ENCODE peak calls at places on chromosomes 7 and 10, in seven cellular contexts. D, R, K, Q, J, S and L are unnamed samples.

GRCh38 chr7:40199076-40199802 is 64.4 kb downstream of the SUGCT start:
- DNase-seq in D (no peak), R (peak; percentile 51), K (no peak), Q (no peak), J (peak; percentile 67), S (no peak), L (no peak)

GRCh38 chr10:43166879-43167490 is 28.7 kb downstream of the CSGALNACT2 start:
- DNase-seq in D (no peak), R (no peak), K (no peak), Q (no peak), J (no peak), S (no peak), L (no peak)

GRCh38 chr7:98628916-98629525 is 11.9 kb downstream of the NPTX2 start:
- DNase-seq in D (no peak), R (no peak), K (no peak), Q (no peak), J (no peak), S (no peak), L (no peak)

GRCh38 chr10:118948784-118949183 is 80.7 kb upstream of the NANOS1 start:
- DNase-seq in D (no peak), R (no peak), K (no peak), Q (peak; percentile 25), J (no peak), S (no peak), L (no peak)

GRCh38 chr7:96273716-96274115 is 48.2 kb downstream of the SLC25A13 start:
- DNase-seq in D (no peak), R (peak; percentile 25), K (no peak), Q (no peak), J (no peak), S (no peak), L (no peak)

GRCh38 chr7:877312-878232 is 1.2 kb downstream of the GET4 start:
- DNase-seq in D (no peak), R (no peak), K (no peak), Q (no peak), J (no peak), S (no peak), L (no peak)

GRCh38 chr10:75404335-75405200 is 3.0 kb upstream of the ZNF503 start:
- DNase-seq in D (peak; percentile 25), R (no peak), K (no peak), Q (peak; percentile 62), J (no peak), S (peak; percentile 58), L (no peak)

GRCh38 chr7:44244282-44244681 is 43.5 kb downstream of the YKT6 start:
- DNase-seq in D (no peak), R (peak; percentile 16), K (no peak), Q (peak; percentile 66), J (no peak), S (no peak), L (no peak)

GRCh38 chr10:124725171-124725631 is 19.0 kb downstream of the FAM53B start:
- DNase-seq in D (no peak), R (no peak), K (no peak), Q (no peak), J (no peak), S (no peak), L (no peak)

GRCh38 chr7:157297071-157297638 is 39.6 kb upstream of the DNAJB6 start:
- DNase-seq in D (no peak), R (no peak), K (no peak), Q (no peak), J (no peak), S (no peak), L (no peak)

GRCh38 chr10:100766693-100767427 is 21.5 kb downstream of the PAX2 start:
- DNase-seq in D (no peak), R (no peak), K (no peak), Q (peak; percentile 59), J (no peak), S (no peak), L (no peak)

GRCh38 chr10:34486008-34486407 is 329.1 kb downstream of the PARD3 start:
- DNase-seq in D (no peak), R (no peak), K (no peak), Q (no peak), J (no peak), S (no peak), L (no peak)

GRCh38 chr7:133572853-133573252 is 320.0 kb downstream of the EXOC4 start:
- DNase-seq in D (no peak), R (no peak), K (no peak), Q (no peak), J (peak; percentile 16), S (no peak), L (no peak)

GRCh38 chr10:23376175-23376787 is 31.7 kb upstream of the C10orf67 start:
- DNase-seq in D (no peak), R (no peak), K (no peak), Q (no peak), J (no peak), S (no peak), L (no peak)

GRCh38 chr10:63628526-63629362 is 107.5 kb downstream of the REEP3 start:
- DNase-seq in D (peak; percentile 68), R (peak; percentile 91), K (peak; percentile 72), Q (peak; percentile 53), J (peak; percentile 52), S (no peak), L (peak; percentile 69)

GRCh38 chr10:23080211-23080724 is 15.1 kb upstream of the MSRB2 start:
- DNase-seq in D (no peak), R (no peak), K (no peak), Q (no peak), J (no peak), S (no peak), L (no peak)

GRCh38 chr10:96891840-96892239 is 59.7 kb downstream of the LCOR start:
- DNase-seq in D (no peak), R (no peak), K (no peak), Q (no peak), J (no peak), S (no peak), L (no peak)

GRCh38 chr10:132468201-132468600 is 69.4 kb upstream of the INPP5A start:
- DNase-seq in D (peak; percentile 5), R (no peak), K (no peak), Q (no peak), J (no peak), S (no peak), L (no peak)

GRCh38 chr7:129569811-129570215 is 41.7 kb upstream of the NRF1 start:
- DNase-seq in D (no peak), R (no peak), K (no peak), Q (no peak), J (peak; percentile 77), S (no peak), L (no peak)

GRCh38 chr7:23712368-23713284 is 2.6 kb downstream of the STK31 start:
- DNase-seq in D (no peak), R (peak; percentile 58), K (peak; percentile 3), Q (no peak), J (peak; percentile 83), S (no peak), L (no peak)

GRCh38 chr7:37065779-37066271 is 341.5 kb upstream of the AOAH start:
- DNase-seq in D (no peak), R (peak; percentile 50), K (peak; percentile 55), Q (no peak), J (no peak), S (no peak), L (peak; percentile 9)

GRCh38 chr10:72171175-72171630 is 44.6 kb upstream of the ANAPC16 start:
- DNase-seq in D (no peak), R (peak; percentile 86), K (no peak), Q (no peak), J (peak; percentile 77), S (no peak), L (no peak)

GRCh38 chr10:76717141-76717540 is 920.5 kb downstream of the KCNMA1 start:
- DNase-seq in D (no peak), R (peak; percentile 1), K (no peak), Q (no peak), J (peak; percentile 75), S (no peak), L (no peak)

DNA sequence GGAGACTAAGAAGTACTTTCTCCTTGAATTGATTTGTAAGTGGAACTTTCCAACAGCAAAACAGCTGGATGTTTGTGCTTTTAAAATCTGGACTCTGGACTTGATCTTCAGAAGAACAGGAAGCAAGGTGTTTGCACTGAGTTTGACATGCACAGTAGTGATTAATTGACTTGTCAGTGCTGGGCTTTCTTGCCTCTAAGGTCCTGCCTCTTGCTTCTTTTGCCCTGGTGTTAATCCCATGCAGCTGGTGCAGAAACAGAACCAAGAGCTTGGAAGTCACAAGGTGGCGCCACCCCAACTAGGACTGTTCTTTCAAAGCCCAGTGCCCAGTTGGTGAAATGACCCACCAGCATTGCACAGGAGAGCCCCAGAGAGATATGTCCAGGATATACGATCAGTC is 66.8 kb upstream of the SEPHS1 start:
- DNase-seq in D (no peak), R (peak; percentile 25), K (no peak), Q (peak; percentile 69), J (peak; percentile 12), S (no peak), L (no peak)
- TF ChIP-seq CTCF in D (no peak), R (peak; percentile 57), K (no peak), Q (peak; percentile 70), J (peak; percentile 34), S (peak; percentile 29), L (peak; percentile 14)

GRCh38 chr7:117873056-117873932 is at the start of gene CTTNBP2:
- DNase-seq in D (peak; percentile 63), R (peak; percentile 44), K (no peak), Q (peak; percentile 65), J (peak; percentile 64), S (peak; percentile 51), L (no peak)
- TF ChIP-seq CTCF in D (no peak), R (no peak), K (no peak), Q (no peak), J (peak; percentile 22), S (no peak), L (no peak)

DNA sequence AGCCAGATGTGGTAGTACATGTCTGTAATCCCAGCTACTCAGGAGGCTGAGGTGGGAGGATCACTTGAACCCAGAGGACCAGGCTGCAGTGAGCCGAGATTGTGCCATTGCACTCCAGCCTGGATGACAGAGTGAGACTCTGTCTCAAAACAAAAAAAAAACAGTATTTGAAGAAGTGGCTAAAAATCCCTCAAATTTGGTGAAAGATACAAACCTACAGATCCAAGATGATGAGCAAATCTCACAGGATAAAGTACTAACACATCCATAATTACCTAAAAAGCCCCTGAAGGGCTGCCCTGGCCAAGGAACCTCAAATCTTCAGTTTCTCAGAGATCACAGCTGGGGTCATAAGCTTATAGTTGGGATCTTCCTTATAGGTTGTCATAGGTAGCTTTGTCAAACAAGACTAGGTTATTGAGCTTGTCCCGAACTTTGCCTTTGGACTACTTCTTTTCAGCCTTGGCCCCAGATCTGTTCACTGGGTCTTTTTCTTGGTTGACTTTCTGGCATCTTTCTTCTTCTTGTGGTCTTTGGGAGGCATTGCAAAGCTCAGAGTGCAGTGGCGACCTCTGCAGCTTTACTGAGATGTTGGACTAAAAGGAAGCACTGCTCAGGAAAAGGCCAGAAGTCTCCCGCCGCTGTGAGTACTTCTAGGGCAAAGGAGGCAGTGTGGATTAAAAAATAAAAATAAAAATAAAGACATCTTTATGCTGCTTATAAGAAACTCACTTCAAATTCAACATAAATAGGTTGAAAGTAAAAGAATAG is 28.6 kb upstream of the SAR1A start:
- DNase-seq in D (no peak), R (no peak), K (no peak), Q (no peak), J (no peak), S (no peak), L (no peak)
- TF ChIP-seq CTCF in D (no peak), R (no peak), K (no peak), Q (peak; percentile 38), J (no peak), S (no peak), L (no peak)

DNA sequence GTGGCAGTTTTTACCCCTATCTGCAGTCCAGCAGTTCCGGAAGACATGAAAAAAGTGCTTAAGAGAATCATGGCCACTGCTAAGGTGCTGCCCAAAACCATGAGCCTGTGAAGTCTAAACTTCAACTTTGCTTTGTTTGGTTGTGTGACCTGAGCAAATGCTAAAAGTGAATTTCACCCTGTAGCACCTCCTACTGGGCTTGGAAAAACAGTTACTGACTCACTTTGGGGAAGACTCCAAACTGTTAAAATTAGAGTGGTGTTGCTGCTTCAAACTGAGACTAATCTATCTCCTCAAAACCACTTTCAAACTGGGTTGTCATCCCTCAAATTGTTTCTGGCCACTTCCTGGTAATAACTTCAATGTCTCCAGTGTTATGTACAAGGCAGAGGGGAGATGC is 21.3 kb downstream of the MKX start:
- DNase-seq in D (no peak), R (no peak), K (no peak), Q (peak; percentile 38), J (no peak), S (no peak), L (no peak)
- TF ChIP-seq CTCF in D (no peak), R (no peak), K (no peak), Q (peak; percentile 63), J (peak; percentile 27), S (peak; percentile 37), L (peak; percentile 3)